ENCODE peak calls at places on chromosomes 7 and 10, in five cellular contexts. Q is uterus, S is tibial artery, U is mesendoderm, R is aorta. T is an unnamed sample.

GRCh38 chr10:15237351-15237750 is 68.9 kb upstream of the NMT2 start:
- DNase-seq in Q (no peak), S (no peak), U (peak; percentile 88), R (no peak), T (no peak)

GRCh38 chr7:44289341-44290249 is 35.8 kb downstream of the CAMK2B start:
- DNase-seq in Q (peak; percentile 12), S (peak; percentile 51), U (no peak), R (peak; percentile 56), T (no peak)

GRCh38 chr7:106345421-106346166 is 60.8 kb upstream of the NAMPT start:
- DNase-seq in Q (no peak), S (no peak), U (no peak), R (no peak), T (no peak)

GRCh38 chr7:18119985-18120384 is 92.3 kb upstream of the PRPS1L1 start:
- DNase-seq in Q (no peak), S (no peak), U (peak; percentile 56), R (no peak), T (no peak)

GRCh38 chr7:25968205-25968993 is 183.6 kb upstream of the NFE2L3 start:
- DNase-seq in Q (no peak), S (no peak), U (no peak), R (no peak), T (no peak)

GRCh38 chr10:110568055-110568735 is 700 bp downstream of the SMC3 start:
- DNase-seq in Q (peak; percentile 30), S (peak; percentile 71), U (peak; percentile 69), R (peak; percentile 78), T (peak; percentile 40)

GRCh38 chr7:45978010-45978681 is 57.1 kb upstream of the IGFBP3 start:
- DNase-seq in Q (peak; percentile 39), S (peak; percentile 76), U (peak; percentile 97), R (no peak), T (no peak)

GRCh38 chr7:113282875-113283274 is 164.5 kb upstream of the SMIM30 start:
- DNase-seq in Q (no peak), S (no peak), U (no peak), R (no peak), T (no peak)

GRCh38 chr7:155830961-155831806 is 18.9 kb upstream of the SHH start:
- DNase-seq in Q (no peak), S (peak; percentile 46), U (no peak), R (peak; percentile 73), T (no peak)

GRCh38 chr7:70143089-70144044 is 545.1 kb downstream of the AUTS2 start:
- DNase-seq in Q (no peak), S (no peak), U (no peak), R (no peak), T (no peak)

GRCh38 chr7:112193915-112194502 is 12.2 kb downstream of the DOCK4 start:
- DNase-seq in Q (no peak), S (no peak), U (no peak), R (no peak), T (no peak)

GRCh38 chr10:43461950-43462349 is 25.0 kb downstream of the ZNF487 start:
- DNase-seq in Q (peak; percentile 35), S (no peak), U (peak; percentile 80), R (no peak), T (no peak)

GRCh38 chr7:120735791-120736190 is 122.2 kb downstream of the TSPAN12 start:
- DNase-seq in Q (no peak), S (no peak), U (no peak), R (no peak), T (no peak)

GRCh38 chr10:132884041-132884440 is 58.3 kb downstream of the CFAP46 start:
- DNase-seq in Q (no peak), S (peak; percentile 37), U (no peak), R (peak; percentile 63), T (no peak)

GRCh38 chr7:111083423-111083822 is 7.5 kb upstream of the LRRN3 start:
- DNase-seq in Q (no peak), S (no peak), U (no peak), R (no peak), T (no peak)

GRCh38 chr7:13988765-13989137 is 715 bp downstream of the ETV1 start:
- DNase-seq in Q (no peak), S (no peak), U (peak; percentile 87), R (no peak), T (no peak)

GRCh38 chr7:123633553-123633952 is 22.1 kb upstream of the LMOD2 start:
- DNase-seq in Q (no peak), S (no peak), U (no peak), R (no peak), T (no peak)

GRCh38 chr7:44060091-44060947 is 5.0 kb downstream of the PGAM2 start:
- DNase-seq in Q (peak; percentile 11), S (peak; percentile 53), U (no peak), R (peak; percentile 65), T (no peak)

GRCh38 chr7:40341836-40342235 is 207.0 kb downstream of the SUGCT start:
- DNase-seq in Q (no peak), S (no peak), U (no peak), R (no peak), T (no peak)

GRCh38 chr7:70761711-70762328 is 370.1 kb upstream of the GALNT17 start:
- DNase-seq in Q (no peak), S (no peak), U (no peak), R (no peak), T (no peak)

GRCh38 chr10:85124592-85124991 is 796.2 kb downstream of the CCSER2 start:
- DNase-seq in Q (no peak), S (no peak), U (no peak), R (no peak), T (peak; percentile 8)

GRCh38 chr10:17113889-17114288 is 15.7 kb downstream of the CUBN start:
- DNase-seq in Q (peak; percentile 49), S (no peak), U (no peak), R (peak; percentile 77), T (no peak)

GRCh38 chr7:106075937-106076336 is 36.2 kb downstream of the SYPL1 start:
- DNase-seq in Q (no peak), S (no peak), U (no peak), R (no peak), T (no peak)

GRCh38 chr10:38025283-38025682 is 14.8 kb downstream of the ZNF33A start:
- DNase-seq in Q (no peak), S (no peak), U (no peak), R (no peak), T (no peak)

GRCh38 chr10:74542077-74542476 is 284.3 kb upstream of the KAT6B start:
- DNase-seq in Q (no peak), S (peak; percentile 66), U (peak; percentile 33), R (no peak), T (no peak)

GRCh38 chr7:105691029-105691691 is 109.9 kb upstream of the EFCAB10 start:
- DNase-seq in Q (peak; percentile 27), S (no peak), U (peak; percentile 61), R (no peak), T (no peak)

GRCh38 chr7:142385528-142386340 is 127.9 kb upstream of the PRSS58 start:
- DNase-seq in Q (no peak), S (no peak), U (peak; percentile 85), R (no peak), T (no peak)

GRCh38 chr10:124175701-124176100 is 82.3 kb upstream of the CHST15 start:
- DNase-seq in Q (no peak), S (peak; percentile 60), U (no peak), R (no peak), T (no peak)

GRCh38 chr7:44533301-44534055 is 7.7 kb downstream of the NPC1L1 start:
- DNase-seq in Q (no peak), S (peak; percentile 61), U (no peak), R (no peak), T (no peak)

GRCh38 chr10:113019692-113020424 is 69.8 kb downstream of the TCF7L2 start:
- DNase-seq in Q (no peak), S (no peak), U (no peak), R (no peak), T (no peak)

GRCh38 chr10:25849971-25850370 is 84.1 kb upstream of the MYO3A start:
- DNase-seq in Q (no peak), S (no peak), U (peak; percentile 34), R (no peak), T (no peak)

GRCh38 chr7:88281729-88282128 is 25.0 kb downstream of the STEAP4 start:
- DNase-seq in Q (no peak), S (no peak), U (no peak), R (no peak), T (no peak)
- H3K27ac ChIP-seq in Q (no peak overlapping the region), S (no peak overlapping the region), U (no peak overlapping the region), R (no peak overlapping the region), T (no peak overlapping the region)

DNA sequence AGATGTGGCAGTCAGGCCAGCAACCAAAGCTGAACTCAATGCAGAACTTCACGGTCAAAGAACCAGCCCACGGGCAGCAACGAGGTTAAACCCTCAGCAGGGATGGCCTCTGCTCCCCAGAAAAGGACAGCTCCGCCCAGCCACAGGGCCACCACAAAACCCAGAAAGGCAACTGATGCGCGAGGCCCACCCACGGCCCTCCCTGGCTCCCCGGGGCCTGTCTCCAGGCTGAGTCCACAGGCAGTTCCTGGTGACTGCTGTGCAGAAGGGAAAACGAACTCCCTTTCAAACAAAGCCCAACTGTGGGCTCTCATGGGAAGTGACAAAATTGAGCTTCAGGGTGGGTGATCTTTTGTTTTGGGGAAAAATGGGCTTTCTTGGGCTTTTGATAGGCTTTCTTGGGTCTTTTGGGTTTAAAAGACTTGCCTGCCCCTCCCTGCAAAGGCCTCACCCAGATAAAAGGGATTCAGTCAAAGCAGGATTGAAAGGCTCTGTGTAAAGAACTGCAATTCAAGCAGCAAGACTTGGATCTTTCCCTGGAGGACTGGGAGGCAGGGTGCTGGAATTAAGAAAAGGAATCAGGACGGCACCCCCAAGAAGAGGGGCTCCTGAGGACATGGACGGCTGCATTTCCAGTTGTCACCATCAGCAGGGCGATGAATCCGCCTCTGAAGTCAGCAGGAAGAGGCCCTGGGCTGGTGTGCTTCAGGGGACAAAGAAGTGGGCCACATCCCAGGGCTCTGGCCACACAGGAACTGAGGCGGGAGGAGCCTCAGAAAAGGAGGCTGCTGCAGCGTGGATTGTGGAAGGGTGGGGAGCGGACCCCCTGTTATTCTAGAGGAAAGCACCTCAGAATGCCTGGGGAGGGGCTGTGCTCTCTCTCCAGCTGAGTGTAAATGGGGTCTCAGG is 209.9 kb downstream of the USP6NL start:
- DNase-seq in Q (no peak), S (no peak), U (no peak), R (no peak), T (no peak)
- H3K27ac ChIP-seq in Q (no peak overlapping the region), S (no peak overlapping the region), U (no peak overlapping the region), R (no peak overlapping the region), T (no peak overlapping the region)

GRCh38 chr7:2803755-2804154 is 40.4 kb downstream of the GNA12 start:
- DNase-seq in Q (no peak), S (no peak), U (no peak), R (no peak), T (no peak)
- H3K27ac ChIP-seq in Q (no peak overlapping the region), S (peak overlapping the region; percentile 66), U (no peak overlapping the region), R (no peak overlapping the region), T (no peak overlapping the region)

DNA sequence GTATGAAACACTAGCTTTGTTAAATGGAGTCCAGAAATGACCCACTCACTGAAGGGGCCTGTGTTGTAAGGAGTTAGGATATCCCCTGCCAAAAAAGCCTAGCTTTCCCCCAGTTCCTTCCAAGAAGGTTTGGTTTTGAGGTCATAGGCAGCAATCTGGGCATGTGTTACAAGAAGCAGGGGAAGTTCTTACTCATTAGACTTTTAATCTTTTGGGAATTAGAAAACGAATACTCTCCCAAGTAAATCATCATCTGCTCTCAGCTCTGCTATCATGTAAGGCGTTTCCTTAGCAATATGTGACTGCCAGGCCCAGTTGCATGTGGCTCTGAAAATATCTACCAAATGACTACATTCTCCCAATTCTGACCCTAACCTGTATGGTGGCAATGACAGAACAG is 3.7 kb downstream of the NOD1 start:
- DNase-seq in Q (no peak), S (no peak), U (no peak), R (no peak), T (no peak)
- H3K27ac ChIP-seq in Q (peak overlapping the region; percentile 85), S (peak overlapping the region; percentile 58), U (no peak overlapping the region), R (no peak overlapping the region), T (no peak overlapping the region)

T was measured in substantia nigra.